ENCODE peak calls at places on chromosomes 11 and 22, in eight cellular contexts. One of them, this sample, is unnamed.

GRCh38 chr11:23723861-23724260 is 773.0 kb upstream of the LUZP2 start:
- DNase-seq in AG10803: no peak
- DNase-seq in AG09309: no peak
- DNase-seq in tibial artery: no peak
- DNase-seq in colonic mucosa: no peak
- DNase-seq in left lung: no peak
- DNase-seq in kidney epithelial cell: peak
- DNase-seq in heart right ventricle: no peak
- DNase-seq in this sample: no peak

GRCh38 chr22:39959640-39960447 is at the start of gene TMA7B:
- DNase-seq in AG09309: no peak
- DNase-seq in heart right ventricle: no peak
- DNase-seq in kidney epithelial cell: peak
- DNase-seq in left lung: peak
- DNase-seq in tibial artery: no peak
- DNase-seq in colonic mucosa: no peak
- DNase-seq in AG10803: peak
- DNase-seq in this sample: peak

GRCh38 chr11:12229450-12230229 is 119.2 kb downstream of the MICAL2 start:
- DNase-seq in AG10803: no peak
- DNase-seq in colonic mucosa: peak
- DNase-seq in left lung: no peak
- DNase-seq in kidney epithelial cell: no peak
- DNase-seq in tibial artery: no peak
- DNase-seq in heart right ventricle: no peak
- DNase-seq in AG09309: no peak
- DNase-seq in this sample: no peak

GRCh38 chr11:62688481-62688880 is 849 bp downstream of the LRRN4CL start:
- DNase-seq in heart right ventricle: no peak
- DNase-seq in AG10803: peak
- DNase-seq in tibial artery: no peak
- DNase-seq in kidney epithelial cell: no peak
- DNase-seq in colonic mucosa: no peak
- DNase-seq in AG09309: no peak
- DNase-seq in left lung: no peak
- DNase-seq in this sample: no peak

GRCh38 chr11:122435540-122436187 is 219.9 kb upstream of the UBASH3B start:
- DNase-seq in kidney epithelial cell: no peak
- DNase-seq in colonic mucosa: no peak
- DNase-seq in AG09309: no peak
- DNase-seq in tibial artery: no peak
- DNase-seq in left lung: no peak
- DNase-seq in AG10803: no peak
- DNase-seq in heart right ventricle: no peak
- DNase-seq in this sample: no peak

GRCh38 chr11:69010361-69010891 is 2.6 kb downstream of the MRGPRF start:
- DNase-seq in kidney epithelial cell: no peak
- DNase-seq in heart right ventricle: no peak
- DNase-seq in left lung: no peak
- DNase-seq in AG10803: no peak
- DNase-seq in colonic mucosa: no peak
- DNase-seq in AG09309: no peak
- DNase-seq in tibial artery: no peak
- DNase-seq in this sample: no peak

GRCh38 chr22:46464701-46465347 is 72.6 kb downstream of the CELSR1 start:
- DNase-seq in AG09309: no peak
- DNase-seq in kidney epithelial cell: no peak
- DNase-seq in tibial artery: no peak
- DNase-seq in colonic mucosa: no peak
- DNase-seq in AG10803: no peak
- DNase-seq in heart right ventricle: no peak
- DNase-seq in left lung: no peak
- DNase-seq in this sample: no peak

GRCh38 chr11:117259417-117259816 is 26.9 kb downstream of the RNF214 start:
- DNase-seq in AG10803: peak
- DNase-seq in kidney epithelial cell: no peak
- DNase-seq in AG09309: peak
- DNase-seq in colonic mucosa: no peak
- DNase-seq in heart right ventricle: no peak
- DNase-seq in left lung: no peak
- DNase-seq in tibial artery: no peak
- DNase-seq in this sample: peak

GRCh38 chr11:81569999-81570398 is 1163.7 kb downstream of the FAM181B start:
- DNase-seq in heart right ventricle: no peak
- DNase-seq in left lung: no peak
- DNase-seq in tibial artery: no peak
- DNase-seq in AG09309: no peak
- DNase-seq in colonic mucosa: no peak
- DNase-seq in kidney epithelial cell: no peak
- DNase-seq in AG10803: no peak
- DNase-seq in this sample: no peak

GRCh38 chr22:46108564-46109473 is 41.5 kb upstream of the PPARA start:
- DNase-seq in AG09309: no peak
- DNase-seq in heart right ventricle: peak
- DNase-seq in AG10803: peak
- DNase-seq in kidney epithelial cell: no peak
- DNase-seq in tibial artery: peak
- DNase-seq in left lung: no peak
- DNase-seq in colonic mucosa: peak
- DNase-seq in this sample: no peak

GRCh38 chr22:46539169-46539568 is 1.7 kb upstream of the CELSR1 start:
- DNase-seq in kidney epithelial cell: no peak
- DNase-seq in heart right ventricle: no peak
- DNase-seq in left lung: peak
- DNase-seq in AG10803: no peak
- DNase-seq in colonic mucosa: peak
- DNase-seq in tibial artery: no peak
- DNase-seq in AG09309: no peak
- DNase-seq in this sample: no peak

GRCh38 chr11:124108158-124108557 is 7.1 kb upstream of the VWA5A start:
- DNase-seq in colonic mucosa: no peak
- DNase-seq in heart right ventricle: no peak
- DNase-seq in AG09309: no peak
- DNase-seq in left lung: no peak
- DNase-seq in kidney epithelial cell: no peak
- DNase-seq in tibial artery: no peak
- DNase-seq in AG10803: no peak
- DNase-seq in this sample: peak
- TF ChIP-seq CTCF in colonic mucosa: peak
- TF ChIP-seq CTCF in heart right ventricle: no peak
- TF ChIP-seq CTCF in AG09309: peak
- TF ChIP-seq CTCF in left lung: no peak
- TF ChIP-seq CTCF in kidney epithelial cell: peak
- TF ChIP-seq CTCF in tibial artery: no peak
- TF ChIP-seq CTCF in AG10803: peak
- TF ChIP-seq CTCF in this sample: peak

GRCh38 chr22:30655532-30655931 is 12.1 kb downstream of the DUSP18 start:
- DNase-seq in tibial artery: no peak
- DNase-seq in AG10803: no peak
- DNase-seq in kidney epithelial cell: no peak
- DNase-seq in heart right ventricle: no peak
- DNase-seq in colonic mucosa: no peak
- DNase-seq in left lung: no peak
- DNase-seq in AG09309: no peak
- DNase-seq in this sample: no peak
- H3K4me3 ChIP-seq in tibial artery: no peak
- H3K4me3 ChIP-seq in AG10803: no peak
- H3K4me3 ChIP-seq in kidney epithelial cell: no peak
- H3K4me3 ChIP-seq in heart right ventricle: no peak
- H3K4me3 ChIP-seq in colonic mucosa: no peak
- H3K4me3 ChIP-seq in left lung: no peak
- H3K4me3 ChIP-seq in AG09309: no peak
- H3K4me3 ChIP-seq in this sample: no peak

DNA sequence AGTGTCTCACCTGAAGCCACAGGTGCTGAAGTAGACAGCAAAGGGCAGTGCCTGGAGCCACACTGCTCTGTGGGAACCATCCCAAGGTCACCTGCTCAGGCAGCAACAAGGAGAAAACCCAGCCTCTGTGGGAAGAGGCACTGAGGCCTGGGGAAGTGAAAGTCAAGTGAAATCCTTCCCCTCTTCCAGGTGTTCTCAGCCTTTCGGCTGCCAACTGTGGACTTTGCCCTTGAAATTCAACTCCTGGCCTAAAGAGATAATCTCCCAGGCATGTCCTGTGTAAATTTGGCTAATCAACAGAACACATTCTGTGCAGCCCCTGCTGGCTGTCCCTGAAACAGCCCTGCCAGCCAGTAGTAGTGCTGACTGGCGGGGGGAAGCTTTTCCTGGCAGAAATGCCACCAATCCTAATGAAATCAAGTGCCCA is 112.1 kb downstream of the RPL27A start:
- DNase-seq in AG10803: no peak
- DNase-seq in colonic mucosa: peak
- DNase-seq in tibial artery: no peak
- DNase-seq in left lung: no peak
- DNase-seq in kidney epithelial cell: no peak
- DNase-seq in heart right ventricle: no peak
- DNase-seq in AG09309: no peak
- DNase-seq in this sample: no peak
- TF ChIP-seq CTCF in AG10803: peak
- TF ChIP-seq CTCF in colonic mucosa: peak
- TF ChIP-seq CTCF in tibial artery: no peak
- TF ChIP-seq CTCF in left lung: no peak
- TF ChIP-seq CTCF in kidney epithelial cell: no peak
- TF ChIP-seq CTCF in heart right ventricle: peak
- TF ChIP-seq CTCF in AG09309: peak
- TF ChIP-seq CTCF in this sample: peak

GRCh38 chr22:50272103-50272782 is 2.1 kb upstream of the MAPK11 start:
- DNase-seq in AG09309: no peak
- DNase-seq in kidney epithelial cell: no peak
- DNase-seq in left lung: no peak
- DNase-seq in colonic mucosa: no peak
- DNase-seq in heart right ventricle: no peak
- DNase-seq in tibial artery: no peak
- DNase-seq in AG10803: peak
- DNase-seq in this sample: no peak
- H3K4me3 ChIP-seq in AG09309: no peak
- H3K4me3 ChIP-seq in kidney epithelial cell: no peak
- H3K4me3 ChIP-seq in left lung: no peak
- H3K4me3 ChIP-seq in colonic mucosa: peak
- H3K4me3 ChIP-seq in heart right ventricle: peak
- H3K4me3 ChIP-seq in tibial artery: no peak
- H3K4me3 ChIP-seq in AG10803: no peak
- H3K4me3 ChIP-seq in this sample: no peak

DNA sequence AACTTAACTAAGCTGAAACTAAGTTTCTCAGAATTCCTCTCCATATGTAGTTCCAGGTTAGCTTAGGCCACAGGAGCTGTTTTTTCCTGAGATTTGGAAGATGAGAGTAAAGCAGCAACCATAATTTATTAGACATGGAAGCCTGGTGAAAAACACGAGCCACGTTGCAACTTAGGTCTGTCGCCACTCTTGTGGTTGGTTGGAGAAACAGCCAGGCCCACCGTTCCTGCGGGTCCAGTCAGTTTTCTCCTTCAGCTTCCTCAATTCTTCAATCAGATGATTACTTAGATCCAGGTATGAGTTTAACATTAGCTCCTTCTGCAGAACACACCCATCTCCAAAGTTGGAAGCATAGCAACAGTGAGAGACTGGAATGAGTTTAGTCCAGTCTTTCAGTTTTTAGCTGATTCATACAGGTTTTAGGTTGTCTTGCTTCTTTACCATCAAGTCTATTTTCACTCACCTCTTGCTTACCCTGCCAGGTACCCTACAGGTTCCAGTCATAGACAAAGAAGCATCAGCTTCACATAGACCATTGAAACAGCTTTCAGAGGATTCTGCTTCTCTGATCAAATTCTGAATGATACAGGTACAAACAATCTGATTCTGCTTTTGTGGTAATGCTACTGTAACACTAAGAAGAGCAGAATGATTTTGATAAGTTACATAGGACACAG is 18.6 kb downstream of the CASP12 start:
- DNase-seq in AG10803: no peak
- DNase-seq in colonic mucosa: no peak
- DNase-seq in heart right ventricle: no peak
- DNase-seq in tibial artery: no peak
- DNase-seq in AG09309: no peak
- DNase-seq in kidney epithelial cell: no peak
- DNase-seq in left lung: no peak
- DNase-seq in this sample: no peak
- TF ChIP-seq CTCF in AG10803: no peak
- TF ChIP-seq CTCF in colonic mucosa: no peak
- TF ChIP-seq CTCF in heart right ventricle: no peak
- TF ChIP-seq CTCF in tibial artery: no peak
- TF ChIP-seq CTCF in AG09309: no peak
- TF ChIP-seq CTCF in kidney epithelial cell: no peak
- TF ChIP-seq CTCF in left lung: no peak
- TF ChIP-seq CTCF in this sample: no peak

GRCh38 chr11:88454881-88455280 is 117.3 kb upstream of the CTSC start:
- DNase-seq in colonic mucosa: no peak
- DNase-seq in AG10803: peak
- DNase-seq in heart right ventricle: no peak
- DNase-seq in left lung: no peak
- DNase-seq in AG09309: no peak
- DNase-seq in kidney epithelial cell: no peak
- DNase-seq in tibial artery: no peak
- DNase-seq in this sample: no peak
- H3K4me3 ChIP-seq in colonic mucosa: no peak
- H3K4me3 ChIP-seq in AG10803: no peak
- H3K4me3 ChIP-seq in heart right ventricle: no peak
- H3K4me3 ChIP-seq in left lung: no peak
- H3K4me3 ChIP-seq in AG09309: no peak
- H3K4me3 ChIP-seq in kidney epithelial cell: no peak
- H3K4me3 ChIP-seq in tibial artery: no peak
- H3K4me3 ChIP-seq in this sample: no peak

DNA sequence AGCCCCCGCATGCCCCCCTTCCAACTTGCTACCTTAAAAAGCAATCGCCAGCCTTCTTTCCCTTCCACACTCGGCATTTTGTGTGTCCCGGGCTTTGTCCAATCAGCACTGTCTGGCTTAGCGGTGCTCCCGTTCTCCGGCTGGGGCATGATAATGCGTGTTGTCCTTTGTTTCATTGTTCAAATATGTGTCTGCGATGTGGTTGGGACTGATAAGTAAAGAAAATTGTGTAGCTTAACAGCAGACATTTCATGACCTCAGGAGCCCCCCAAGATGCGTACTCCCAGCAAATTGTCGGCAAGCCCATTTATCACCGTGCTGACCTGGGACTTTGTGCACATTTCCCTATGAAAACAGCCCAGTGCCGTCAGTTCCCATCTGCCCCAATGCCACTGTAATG is 166.9 kb upstream of the E2F8 start:
- DNase-seq in AG09309: no peak
- DNase-seq in left lung: no peak
- DNase-seq in heart right ventricle: no peak
- DNase-seq in kidney epithelial cell: no peak
- DNase-seq in AG10803: no peak
- DNase-seq in tibial artery: no peak
- DNase-seq in colonic mucosa: no peak
- DNase-seq in this sample: no peak
- TF ChIP-seq CTCF in AG09309: no peak
- TF ChIP-seq CTCF in left lung: no peak
- TF ChIP-seq CTCF in heart right ventricle: no peak
- TF ChIP-seq CTCF in kidney epithelial cell: no peak
- TF ChIP-seq CTCF in AG10803: no peak
- TF ChIP-seq CTCF in tibial artery: no peak
- TF ChIP-seq CTCF in colonic mucosa: no peak
- TF ChIP-seq CTCF in this sample: no peak

This sample was measured in astrocyte of the spinal cord.